ENCODE peak calls at places on chromosomes 11 and 22, in seven cellular contexts. O is coronary artery, R is endothelial cell of umbilical vein, F is tibial nerve, Z is stomach, K is type B pancreatic cell, C is epithelial cell of esophagus. V is an unnamed sample.
A peak's percentile ranks its signal among the peaks of the same experiment; 100 is the strongest.

GRCh38 chr11:86926975-86927374 is 28.2 kb downstream of the FZD4 start:
- DNase-seq in O (no peak), R (no peak), F (no peak), Z (no peak), K (no peak), C (no peak), V (no peak)

GRCh38 chr11:107856981-107857517 is 1.5 kb downstream of the SLC35F2 start:
- DNase-seq in O (no peak), R (no peak), F (no peak), Z (no peak), K (no peak), C (peak; percentile 57), V (no peak)

GRCh38 chr11:72352859-72353551 is 81.3 kb downstream of the CLPB start:
- DNase-seq in O (no peak), R (no peak), F (no peak), Z (no peak), K (no peak), C (peak; percentile 80), V (no peak)

GRCh38 chr11:36333897-36334296 is 37.8 kb downstream of the PRR5L start:
- DNase-seq in O (no peak), R (peak; percentile 26), F (no peak), Z (no peak), K (no peak), C (peak; percentile 47), V (no peak)

GRCh38 chr22:29482253-29482652 is 2.2 kb downstream of the NEFH start:
- DNase-seq in O (no peak), R (no peak), F (no peak), Z (no peak), K (no peak), C (no peak), V (no peak)

GRCh38 chr11:121651267-121651625 is 198.5 kb upstream of the SORL1-AS1 start:
- DNase-seq in O (no peak), R (no peak), F (no peak), Z (no peak), K (no peak), C (no peak), V (no peak)

GRCh38 chr22:25094579-25094978 is 105.1 kb upstream of the CRYBB3 start:
- DNase-seq in O (no peak), R (peak; percentile 37), F (no peak), Z (no peak), K (no peak), C (no peak), V (no peak)

GRCh38 chr22:30402036-30402759 is 5.4 kb downstream of the SEC14L2 start:
- DNase-seq in O (no peak), R (no peak), F (no peak), Z (no peak), K (no peak), C (no peak), V (no peak)

GRCh38 chr22:45934659-45935341 is 42.2 kb downstream of the WNT7B start:
- DNase-seq in O (no peak), R (no peak), F (no peak), Z (peak; percentile 37), K (no peak), C (peak; percentile 99), V (peak; percentile 44)

GRCh38 chr11:96228472-96228871 is 114.5 kb downstream of the MAML2 start:
- DNase-seq in O (peak; percentile 83), R (peak; percentile 96), F (peak; percentile 57), Z (peak; percentile 43), K (no peak), C (peak; percentile 95), V (peak; percentile 40)

GRCh38 chr11:36195496-36196346 is 93.5 kb downstream of the COMMD9 start:
- DNase-seq in O (no peak), R (peak; percentile 30), F (no peak), Z (no peak), K (no peak), C (no peak), V (peak; percentile 2)

GRCh38 chr11:101061606-101062005 is 68.0 kb downstream of the PGR start:
- DNase-seq in O (no peak), R (no peak), F (no peak), Z (no peak), K (no peak), C (no peak), V (no peak)

GRCh38 chr11:94519478-94520084 is 7.3 kb downstream of the C11orf97 start:
- DNase-seq in O (no peak), R (peak; percentile 38), F (no peak), Z (no peak), K (no peak), C (peak; percentile 34), V (no peak)

GRCh38 chr11:61007383-61007970 is 36.0 kb downstream of the CD6 start:
- DNase-seq in O (no peak), R (no peak), F (no peak), Z (no peak), K (no peak), C (peak; percentile 31), V (no peak)

GRCh38 chr11:94507485-94507884 is 4.8 kb upstream of the C11orf97 start:
- DNase-seq in O (no peak), R (no peak), F (no peak), Z (no peak), K (no peak), C (peak; percentile 83), V (no peak)

GRCh38 chr11:44980533-44981427 is 30.1 kb upstream of the TP53I11 start:
- DNase-seq in O (no peak), R (no peak), F (no peak), Z (no peak), K (no peak), C (no peak), V (no peak)

GRCh38 chr11:126039485-126040271 is 23.0 kb downstream of the CDON start:
- DNase-seq in O (no peak), R (no peak), F (no peak), Z (no peak), K (no peak), C (peak; percentile 14), V (no peak)

GRCh38 chr22:43541462-43542407 is 129.9 kb downstream of the MPPED1 start:
- DNase-seq in O (no peak), R (no peak), F (no peak), Z (no peak), K (no peak), C (no peak), V (no peak)

GRCh38 chr11:17473071-17473744 is 3.4 kb downstream of the ABCC8 start:
- DNase-seq in O (no peak), R (no peak), F (no peak), Z (no peak), K (no peak), C (peak; percentile 26), V (no peak)

GRCh38 chr11:17468094-17468493 is 8.6 kb downstream of the ABCC8 start:
- DNase-seq in O (no peak), R (no peak), F (no peak), Z (no peak), K (no peak), C (no peak), V (no peak)

GRCh38 chr11:17469998-17470397 is 6.6 kb downstream of the ABCC8 start:
- DNase-seq in O (no peak), R (no peak), F (no peak), Z (no peak), K (no peak), C (no peak), V (no peak)

GRCh38 chr11:17472467-17472866 is 4.2 kb downstream of the ABCC8 start:
- DNase-seq in O (no peak), R (no peak), F (no peak), Z (no peak), K (no peak), C (no peak), V (no peak)

DNA sequence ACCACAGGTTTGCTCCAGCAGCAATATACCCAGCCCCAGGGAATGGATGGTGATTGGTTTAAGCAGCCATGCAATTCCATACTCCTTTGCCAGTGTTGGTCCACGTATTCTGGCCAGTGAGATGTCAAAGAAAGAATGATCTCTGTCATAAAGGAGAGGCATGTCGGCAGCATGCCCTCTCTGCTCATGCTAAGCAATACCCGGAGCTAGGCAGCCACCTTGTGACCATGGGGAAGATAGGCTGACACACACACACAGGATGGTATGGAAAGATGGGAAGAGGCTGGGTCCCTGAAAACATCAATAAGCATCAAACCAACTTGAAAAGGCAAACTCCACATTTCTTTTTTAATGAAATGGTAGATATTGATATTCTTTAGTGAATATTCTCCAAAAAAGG is 5.1 kb downstream of the ABCC8 start:
- DNase-seq in O (no peak), R (no peak), F (no peak), Z (no peak), K (no peak), C (no peak), V (no peak)
- TF ChIP-seq CTCF in O (no peak), R (no peak), F (no peak), Z (no peak), K (no peak), C (no peak), V (no peak)

DNA sequence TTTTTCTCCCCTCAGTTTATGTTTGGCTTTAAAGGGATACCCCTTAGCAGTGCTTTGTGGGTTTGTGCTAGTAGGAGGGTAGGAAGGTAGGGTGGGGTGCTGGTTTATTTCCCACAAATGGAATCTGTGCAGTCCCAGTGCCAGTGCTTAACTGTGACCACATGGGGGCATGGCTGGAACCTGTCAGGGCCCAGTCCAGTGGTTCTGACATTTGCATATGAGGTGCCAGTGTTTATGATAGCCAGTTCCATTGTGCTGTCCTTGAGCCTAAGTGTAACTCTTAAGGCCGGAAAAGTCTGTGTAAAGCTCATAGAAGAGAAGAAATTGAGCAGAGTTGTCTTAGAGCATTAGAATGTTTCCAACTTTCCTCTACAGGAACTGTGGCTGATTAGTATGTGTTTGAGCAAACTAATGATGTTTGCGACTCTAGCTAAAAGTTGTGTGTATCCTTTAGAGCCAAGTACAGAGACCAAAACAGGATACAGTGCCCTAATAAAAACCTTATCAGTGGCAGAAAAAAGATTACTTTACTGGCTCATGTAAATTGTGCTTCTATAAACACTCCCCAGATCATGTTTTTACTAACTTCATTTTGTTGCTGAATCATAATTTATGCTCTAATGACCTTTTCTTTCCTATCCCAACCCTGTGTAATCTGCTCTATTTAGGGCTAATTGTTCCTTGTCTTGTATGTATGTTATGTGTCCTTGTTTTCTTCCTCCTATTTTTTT is 38.1 kb downstream of the DIXDC1 start:
- DNase-seq in O (no peak), R (peak; percentile 88), F (no peak), Z (no peak), K (no peak), C (no peak), V (no peak)
- TF ChIP-seq CTCF in O (peak; percentile 15), R (peak; percentile 35), F (peak; percentile 24), Z (no peak), K (no peak), C (peak; percentile 26), V (no peak)

DNA sequence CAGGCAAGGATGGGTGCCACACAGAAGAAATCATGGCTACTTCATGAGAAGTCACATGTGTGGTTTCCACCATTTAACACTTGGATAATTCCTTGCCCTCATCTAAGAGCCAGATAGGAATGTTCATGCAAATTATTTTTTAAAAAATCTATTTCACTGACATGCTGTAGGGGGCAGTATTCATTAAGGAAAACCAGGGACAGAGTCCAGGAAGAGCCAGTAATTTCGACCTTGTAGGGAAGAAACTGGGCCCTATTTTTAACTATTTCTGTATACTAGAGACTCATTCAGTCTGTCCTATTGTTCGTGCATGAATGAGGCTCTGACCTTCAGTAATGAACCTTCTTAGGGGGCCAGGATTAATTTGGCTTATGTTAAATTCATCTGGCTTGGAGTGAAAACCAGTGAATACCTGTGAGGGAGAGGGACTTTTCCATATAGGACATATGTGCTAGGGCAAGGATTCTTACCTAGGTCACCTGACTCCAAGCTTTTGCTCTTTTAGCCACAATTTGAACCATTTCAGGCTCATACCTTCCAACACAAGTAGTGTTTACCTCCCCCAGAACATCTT is 192.7 kb downstream of the NAV2 start:
- DNase-seq in O (no peak), R (peak; percentile 63), F (no peak), Z (no peak), K (no peak), C (peak; percentile 53), V (no peak)
- TF ChIP-seq CTCF in O (peak; percentile 44), R (peak; percentile 49), F (peak; percentile 37), Z (no peak), K (peak; percentile 86), C (peak; percentile 64), V (peak; percentile 17)

GRCh38 chr11:84993386-84993785 is 633.8 kb downstream of the DLG2 start:
- DNase-seq in O (no peak), R (no peak), F (no peak), Z (no peak), K (no peak), C (peak; percentile 59), V (no peak)
- TF ChIP-seq CTCF in O (no peak), R (no peak), F (no peak), Z (no peak), K (peak; percentile 52), C (peak; percentile 45), V (no peak)

V was measured in lung.